ENCODE peak calls at places on chromosomes 16 and 17, in eight cellular contexts. K is neural crest cell, J is dorsolateral prefrontal cortex, Y is bronchial epithelial cell, Z is Caco-2, M is lower leg skin, G is omental fat pad, L is tibial nerve. U is an unnamed sample.

GRCh38 chr17:6831662-6832263 is at the start of gene TEKT1:
- DNase-seq in K (peak), J (peak), Y (peak), Z (peak), M (peak), G (peak), L (peak), U (peak)

GRCh38 chr16:57089406-57089805 is 3.0 kb upstream of the CPNE2 start:
- DNase-seq in K (no peak), J (no peak), Y (no peak), Z (no peak), M (no peak), G (no peak), L (no peak), U (no peak)

GRCh38 chr17:30104575-30105339 is 11.9 kb upstream of the NSRP1 start:
- DNase-seq in K (peak), J (peak), Y (peak), Z (peak), M (peak), G (peak), L (peak), U (peak)

GRCh38 chr16:13919330-13919682 is 648 bp upstream of the ERCC4 start:
- DNase-seq in K (no peak), J (no peak), Y (peak), Z (peak), M (no peak), G (no peak), L (no peak), U (no peak)

GRCh38 chr16:76676356-76676755 is 399.2 kb downstream of the CNTNAP4 start:
- DNase-seq in K (no peak), J (no peak), Y (peak), Z (peak), M (no peak), G (no peak), L (no peak), U (no peak)

GRCh38 chr17:8122391-8122922 is 1.4 kb downstream of the HES7 start:
- DNase-seq in K (peak), J (no peak), Y (no peak), Z (no peak), M (peak), G (no peak), L (no peak), U (no peak)

GRCh38 chr16:31265329-31266245 is 5.8 kb downstream of the ITGAM start:
- DNase-seq in K (no peak), J (no peak), Y (peak), Z (no peak), M (peak), G (no peak), L (no peak), U (no peak)

GRCh38 chr16:49739381-49739780 is 116.5 kb downstream of the ZNF423 start:
- DNase-seq in K (no peak), J (no peak), Y (no peak), Z (peak), M (no peak), G (no peak), L (no peak), U (no peak)

GRCh38 chr17:13030459-13031305 is 12.9 kb upstream of the ELAC2 start:
- DNase-seq in K (peak), J (no peak), Y (peak), Z (peak), M (peak), G (no peak), L (no peak), U (no peak)

GRCh38 chr16:4053663-4054479 is 62.4 kb downstream of the ADCY9 start:
- DNase-seq in K (no peak), J (no peak), Y (peak), Z (no peak), M (peak), G (no peak), L (peak), U (peak)

GRCh38 chr17:40284085-40284713 is 3.5 kb upstream of the CDC6 start:
- DNase-seq in K (no peak), J (no peak), Y (peak), Z (peak), M (no peak), G (no peak), L (no peak), U (no peak)

GRCh38 chr17:82670661-82671060 is 22.4 kb upstream of the WDR45B start:
- DNase-seq in K (no peak), J (no peak), Y (no peak), Z (no peak), M (no peak), G (no peak), L (no peak), U (no peak)

GRCh38 chr17:46023783-46024388 is 24.8 kb downstream of the STH start:
- DNase-seq in K (no peak), J (no peak), Y (no peak), Z (no peak), M (peak), G (no peak), L (no peak), U (no peak)

GRCh38 chr17:57033296-57033695 is 51.8 kb upstream of the AKAP1 start:
- DNase-seq in K (no peak), J (no peak), Y (no peak), Z (no peak), M (no peak), G (no peak), L (no peak), U (no peak)

GRCh38 chr16:52547001-52547833 is at the start of gene TOX3:
- DNase-seq in K (peak), J (peak), Y (no peak), Z (peak), M (no peak), G (no peak), L (no peak), U (no peak)

GRCh38 chr16:85444879-85445778 is 168.0 kb upstream of the GSE1 start:
- DNase-seq in K (no peak), J (peak), Y (no peak), Z (peak), M (no peak), G (no peak), L (no peak), U (no peak)

GRCh38 chr16:25838724-25839186 is 147.0 kb downstream of the HS3ST4 start:
- DNase-seq in K (peak), J (no peak), Y (peak), Z (peak), M (no peak), G (no peak), L (no peak), U (no peak)

GRCh38 chr16:61057635-61058034 is 978.6 kb downstream of the CDH8 start:
- DNase-seq in K (no peak), J (no peak), Y (no peak), Z (no peak), M (no peak), G (no peak), L (no peak), U (no peak)

GRCh38 chr16:85969159-85969558 is 70.2 kb downstream of the IRF8 start:
- DNase-seq in K (no peak), J (no peak), Y (no peak), Z (no peak), M (no peak), G (no peak), L (no peak), U (no peak)

GRCh38 chr17:72452286-72453173 is 331.7 kb downstream of the SOX9 start:
- DNase-seq in K (no peak), J (no peak), Y (no peak), Z (no peak), M (no peak), G (no peak), L (no peak), U (no peak)

GRCh38 chr16:31464781-31465260 is 5.5 kb downstream of the ARMC5 start:
- DNase-seq in K (no peak), J (no peak), Y (no peak), Z (no peak), M (no peak), G (no peak), L (no peak), U (no peak)

GRCh38 chr17:15233022-15233805 is 31.9 kb downstream of the PMP22 start:
- DNase-seq in K (no peak), J (no peak), Y (peak), Z (peak), M (no peak), G (no peak), L (no peak), U (no peak)

GRCh38 chr16:10938321-10938720 is 3.9 kb downstream of the DEXI start:
- DNase-seq in K (no peak), J (no peak), Y (no peak), Z (no peak), M (no peak), G (no peak), L (no peak), U (no peak)

GRCh38 chr17:77190561-77190960 is 49.8 kb downstream of the SEC14L1 start:
- DNase-seq in K (no peak), J (no peak), Y (no peak), Z (no peak), M (no peak), G (no peak), L (no peak), U (no peak)

GRCh38 chr16:88798772-88799455 is 4.7 kb upstream of the CDT1 start:
- DNase-seq in K (no peak), J (no peak), Y (no peak), Z (no peak), M (no peak), G (no peak), L (no peak), U (no peak)

GRCh38 chr16:62940573-62940972 is 904.3 kb upstream of the CDH8 start:
- DNase-seq in K (no peak), J (no peak), Y (no peak), Z (no peak), M (no peak), G (no peak), L (no peak), U (no peak)

GRCh38 chr16:65994305-65994704 is 372.2 kb upstream of the CDH5 start:
- DNase-seq in K (no peak), J (no peak), Y (no peak), Z (no peak), M (no peak), G (no peak), L (no peak), U (no peak)

GRCh38 chr17:31158741-31159377 is 64.1 kb downstream of the NF1 start:
- DNase-seq in K (no peak), J (no peak), Y (no peak), Z (no peak), M (no peak), G (no peak), L (no peak), U (no peak)

GRCh38 chr16:26396511-26397235 is 670.1 kb upstream of the C16orf82 start:
- DNase-seq in K (no peak), J (no peak), Y (no peak), Z (no peak), M (no peak), G (no peak), L (no peak), U (no peak)

DNA sequence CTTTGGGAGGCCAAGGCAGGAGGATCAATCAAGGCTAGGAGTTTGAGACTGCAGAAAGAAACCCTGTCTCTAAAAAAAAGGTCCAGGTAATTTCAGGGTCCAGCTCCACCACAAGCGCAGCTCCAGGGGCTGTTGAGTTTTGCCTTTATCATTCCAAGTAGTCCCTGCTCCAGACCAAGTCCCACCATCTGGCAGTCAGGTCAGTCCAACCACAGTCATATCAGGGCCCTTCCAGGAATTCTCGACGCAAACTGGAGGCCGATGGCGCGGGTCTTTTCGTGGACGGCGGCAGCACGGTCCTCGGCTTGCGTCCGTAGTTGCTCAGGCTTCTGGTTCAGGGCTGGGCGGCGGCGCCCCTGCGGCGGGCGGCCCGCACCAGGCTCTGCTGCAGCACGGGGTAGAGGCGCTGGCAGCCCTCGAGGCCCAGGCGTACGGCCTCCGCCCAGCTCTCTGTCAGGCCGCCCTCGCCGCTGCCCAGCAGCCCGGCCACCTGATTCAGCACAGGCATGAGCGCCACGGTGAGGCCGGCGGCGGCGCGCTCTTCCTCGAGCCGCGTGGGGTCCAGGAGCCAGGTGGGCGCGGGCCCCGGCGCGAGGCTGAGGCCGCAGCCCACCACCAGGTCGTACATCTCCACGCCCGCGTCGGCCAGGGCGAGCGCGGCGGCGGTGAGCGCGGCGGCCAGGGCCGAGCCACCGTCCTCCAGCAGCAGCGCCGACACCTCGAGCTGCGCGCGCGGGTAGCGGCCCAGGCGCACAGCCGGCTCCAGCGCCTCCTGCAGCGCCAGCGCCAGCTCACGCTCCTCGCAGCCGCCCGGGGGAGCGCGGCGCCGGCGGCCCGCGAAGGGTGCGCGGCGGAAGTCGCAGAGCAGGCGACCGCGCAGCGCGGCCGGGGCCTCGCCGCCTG is 741 bp downstream of the EXOSC6 start:
- DNase-seq in K (peak), J (peak), Y (peak), Z (peak), M (peak), G (no peak), L (no peak), U (no peak)
- TF ChIP-seq CTCF in K (no peak), J (no peak), Y (no peak), Z (no peak), M (no peak), G (no peak), L (no peak), U (no peak)

DNA sequence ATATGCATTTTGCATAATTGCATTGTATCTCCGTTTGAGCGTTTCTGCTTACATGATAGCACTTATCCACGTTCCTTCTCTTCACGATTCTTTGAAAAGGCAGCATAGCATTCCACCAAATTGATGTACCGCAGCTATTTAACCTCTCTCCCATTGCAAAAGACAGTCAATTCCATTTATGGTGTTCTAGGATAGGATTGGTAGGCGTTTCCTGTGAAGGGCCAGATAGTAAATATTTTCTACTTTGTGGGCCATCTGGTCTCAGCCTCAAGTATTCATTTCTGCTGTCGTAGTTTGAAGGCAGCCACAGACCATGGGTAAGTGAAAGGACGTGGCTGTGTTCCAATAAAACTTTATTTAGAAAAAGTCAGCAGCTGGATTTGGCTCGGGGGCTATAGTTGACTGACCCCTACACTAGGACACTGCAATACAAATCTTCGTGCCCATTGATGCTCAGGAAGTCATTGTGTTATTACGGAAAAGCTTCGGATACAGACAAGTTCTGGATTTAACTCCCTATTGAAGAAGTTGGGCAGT is 10.1 kb downstream of the SNX29 start:
- DNase-seq in K (no peak), J (no peak), Y (no peak), Z (no peak), M (no peak), G (no peak), L (no peak), U (no peak)
- TF ChIP-seq CTCF in K (no peak), J (no peak), Y (no peak), Z (no peak), M (no peak), G (no peak), L (no peak), U (no peak)

GRCh38 chr16:67431077-67431804 is at the start of gene HSD11B2:
- DNase-seq in K (peak), J (peak), Y (peak), Z (peak), M (peak), G (no peak), L (no peak), U (no peak)
- TF ChIP-seq CTCF in K (no peak), J (no peak), Y (peak), Z (no peak), M (no peak), G (no peak), L (no peak), U (no peak)

DNA sequence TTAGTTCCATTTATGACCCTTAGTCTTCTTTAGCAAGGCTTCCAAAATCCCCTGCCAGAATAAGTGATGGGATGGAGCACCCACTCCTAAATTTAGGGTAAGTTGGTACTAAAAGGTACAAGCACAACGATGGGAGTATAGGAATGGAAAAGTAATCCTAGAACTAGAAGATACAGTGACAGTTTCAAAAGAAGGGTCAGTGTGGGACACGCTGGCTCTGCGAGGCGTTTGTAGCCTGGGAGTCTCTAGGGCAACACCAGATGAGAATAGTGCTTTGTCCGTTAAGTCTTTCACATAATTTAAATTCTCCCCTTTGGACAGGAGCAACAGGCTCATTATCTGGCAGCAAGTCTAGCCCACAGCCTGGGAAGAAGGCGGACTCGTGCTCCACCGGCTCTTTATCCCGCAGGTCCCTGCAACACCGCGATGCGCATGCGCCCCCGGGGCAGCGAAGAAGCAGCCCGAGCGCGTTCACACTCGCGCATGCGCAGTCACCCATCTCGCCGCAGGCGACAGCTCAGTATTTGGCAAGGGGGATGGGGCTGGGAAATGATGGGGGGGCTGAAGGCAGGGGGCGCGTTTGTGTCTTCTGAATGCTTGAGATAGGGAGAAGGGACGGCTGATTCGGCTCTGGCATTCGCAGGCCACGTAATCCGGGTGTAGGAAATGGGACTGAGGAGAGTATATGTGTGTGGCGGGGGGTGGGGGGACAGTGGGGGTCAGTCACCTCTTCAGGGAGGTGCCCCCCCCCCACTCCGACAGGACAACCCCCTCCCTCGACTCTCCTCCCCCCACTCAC is 564 bp downstream of the SPOP start:
- DNase-seq in K (peak), J (peak), Y (peak), Z (peak), M (peak), G (peak), L (peak), U (peak)
- TF ChIP-seq CTCF in K (no peak), J (no peak), Y (no peak), Z (no peak), M (no peak), G (no peak), L (no peak), U (no peak)

GRCh38 chr17:9519873-9520272 is 55.7 kb downstream of the STX8 start:
- DNase-seq in K (no peak), J (no peak), Y (no peak), Z (no peak), M (no peak), G (no peak), L (no peak), U (no peak)

GRCh38 chr17:9520649-9521435 is 54.8 kb downstream of the STX8 start:
- DNase-seq in K (no peak), J (no peak), Y (no peak), Z (no peak), M (no peak), G (no peak), L (no peak), U (no peak)

GRCh38 chr17:9517396-9517795 is 58.2 kb downstream of the STX8 start:
- DNase-seq in K (no peak), J (no peak), Y (no peak), Z (no peak), M (no peak), G (no peak), L (no peak), U (no peak)

GRCh38 chr17:9522074-9522473 is 53.5 kb downstream of the STX8 start:
- DNase-seq in K (peak), J (no peak), Y (peak), Z (peak), M (no peak), G (no peak), L (no peak), U (no peak)
- TF ChIP-seq CTCF in K (peak), J (peak), Y (peak), Z (peak), M (no peak), G (no peak), L (peak), U (peak)

DNA sequence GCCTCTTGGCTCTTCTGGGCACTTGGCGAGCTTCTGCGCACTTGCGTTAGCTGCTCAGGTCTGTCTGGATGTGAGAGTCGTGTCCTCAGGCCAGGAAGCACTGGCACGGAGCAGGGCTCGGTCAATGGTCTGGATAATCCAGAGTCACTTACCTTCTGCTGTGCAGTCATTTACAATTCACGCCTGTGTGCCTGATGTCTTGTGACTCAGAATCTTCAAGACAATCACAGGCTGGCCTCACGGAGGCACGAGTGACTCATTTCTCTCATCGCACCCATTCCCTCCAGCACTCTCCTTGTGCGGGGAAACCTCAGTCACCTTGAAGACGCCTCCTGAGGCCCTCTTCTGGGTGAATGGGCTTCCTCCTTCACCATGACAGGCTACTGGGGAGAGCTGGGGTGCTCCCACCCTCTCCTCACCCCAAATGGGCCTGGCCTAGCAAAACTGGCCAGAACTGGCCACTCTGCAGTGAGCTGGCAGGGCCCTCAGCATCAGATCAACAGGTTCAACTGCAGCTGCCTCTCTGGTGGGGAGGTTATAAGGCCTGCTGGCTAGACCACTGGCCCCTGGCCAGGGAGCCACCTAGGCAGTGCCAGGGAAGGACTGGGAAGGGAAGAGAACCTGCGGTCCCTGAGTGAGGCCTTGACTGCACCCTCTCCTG is 1.9 kb upstream of the CAPN15 start:
- DNase-seq in K (no peak), J (no peak), Y (peak), Z (no peak), M (no peak), G (no peak), L (no peak), U (no peak)
- TF ChIP-seq CTCF in K (no peak), J (no peak), Y (no peak), Z (no peak), M (no peak), G (no peak), L (no peak), U (no peak)

DNA sequence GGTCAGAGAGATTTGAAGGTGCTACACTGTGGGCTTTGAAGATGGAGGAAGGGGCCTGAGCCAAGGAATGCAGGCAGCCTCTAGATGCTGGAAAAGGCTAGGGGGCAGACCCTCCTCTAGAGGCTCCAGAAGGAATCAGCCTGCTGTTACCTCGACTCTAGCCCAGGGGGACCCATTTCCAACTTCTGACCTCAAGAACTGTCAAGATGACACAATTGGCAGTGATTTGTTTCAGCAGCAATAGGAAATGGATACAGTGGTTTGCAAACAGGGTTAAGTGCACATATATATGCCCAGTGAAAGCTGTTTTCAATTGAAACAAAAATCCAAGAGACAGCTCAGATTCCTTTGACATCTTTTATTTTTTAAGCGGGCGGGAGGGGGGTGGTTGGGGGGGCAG is 3.7 kb upstream of the ZDHHC1 start:
- DNase-seq in K (no peak), J (no peak), Y (no peak), Z (peak), M (no peak), G (no peak), L (no peak), U (no peak)
- TF ChIP-seq CTCF in K (no peak), J (no peak), Y (no peak), Z (no peak), M (no peak), G (no peak), L (no peak), U (no peak)